ENCODE peak calls at places on chromosomes 3 and 15, in four cellular contexts. H is NCI-H2107, X is GM06990, P is AG10803. O is an unnamed sample.

GRCh38 chr15:58329781-58330467 is 101.9 kb upstream of the LIPC start:
- DNase-seq in P (no peak), X (no peak), H (no peak), O (peak)

GRCh38 chr3:153756816-153757215 is 364.4 kb upstream of the ARHGEF26 start:
- DNase-seq in P (peak), X (no peak), H (no peak), O (peak)

GRCh38 chr3:45595364-45596154 is 1.0 kb downstream of the LIMD1 start:
- DNase-seq in P (no peak), H (no peak), X (peak), O (no peak)

GRCh38 chr3:32821686-32822296 is 4.0 kb downstream of the TRIM71 start:
- DNase-seq in H (no peak), X (no peak), P (no peak), O (no peak)

GRCh38 chr3:187101184-187102072 is 37.9 kb downstream of the RPL39L start:
- DNase-seq in X (no peak), H (no peak), P (peak), O (peak)

GRCh38 chr15:94231728-94232086 is 346 bp downstream of the MCTP2 start:
- DNase-seq in H (no peak), X (no peak), P (no peak), O (peak)

GRCh38 chr3:118472586-118472985 is 562.1 kb downstream of the IGSF11 start:
- DNase-seq in P (no peak), X (no peak), H (no peak), O (peak)

GRCh38 chr3:27467545-27467944 is 16.6 kb downstream of the SLC4A7 start:
- DNase-seq in X (no peak), P (peak), H (no peak), O (peak)

GRCh38 chr3:118548434-118548833 is 486.2 kb downstream of the IGSF11 start:
- DNase-seq in P (no peak), X (no peak), H (no peak), O (peak)

GRCh38 chr15:51107612-51108011 is 12.9 kb upstream of the TNFAIP8L3 start:
- DNase-seq in X (no peak), H (no peak), P (no peak), O (no peak)

GRCh38 chr15:25175033-25175788 is 220.4 kb downstream of the SNRPN start:
- DNase-seq in P (no peak), X (no peak), H (no peak), O (no peak)

GRCh38 chr15:89385596-89386242 is 51.1 kb upstream of the POLG start:
- DNase-seq in P (no peak), H (no peak), X (no peak), O (no peak)

GRCh38 chr15:45212493-45212892 is 24.7 kb upstream of the SHF start:
- DNase-seq in H (no peak), P (no peak), X (no peak), O (no peak)

GRCh38 chr15:34460451-34460850 is 22.8 kb upstream of the GOLGA8A start:
- DNase-seq in P (no peak), H (no peak), X (no peak), O (no peak)

GRCh38 chr3:119782435-119782834 is 534 bp downstream of the NR1I2 start:
- DNase-seq in H (no peak), P (no peak), X (no peak), O (no peak)

GRCh38 chr15:62737551-62737950 is 305.0 kb upstream of the TPM1 start:
- DNase-seq in P (peak), H (no peak), X (no peak), O (no peak)

GRCh38 chr3:167858865-167859264 is 123.3 kb downstream of the SERPINI1 start:
- DNase-seq in H (no peak), P (no peak), X (no peak), O (no peak)

GRCh38 chr15:89429986-89430385 is 66.4 kb downstream of the RHCG start:
- DNase-seq in X (no peak), H (no peak), P (no peak), O (no peak)

GRCh38 chr3:14532691-14533456 is 7.3 kb downstream of the GRIP2 start:
- DNase-seq in H (no peak), P (no peak), X (no peak), O (peak)

GRCh38 chr3:124137264-124137663 is 145.3 kb upstream of the ROPN1 start:
- DNase-seq in P (no peak), X (no peak), H (no peak), O (no peak)

GRCh38 chr3:147987549-147987948 is 578.4 kb downstream of the ZIC1 start:
- DNase-seq in H (no peak), P (no peak), X (no peak), O (no peak)

GRCh38 chr15:66019377-66019776 is 150.1 kb downstream of the RAB11A start:
- DNase-seq in P (no peak), H (no peak), X (no peak), O (no peak)

GRCh38 chr15:58331903-58332675 is 99.7 kb upstream of the LIPC start:
- DNase-seq in X (peak), P (peak), H (peak), O (peak)

GRCh38 chr15:93034512-93034911 is 54.5 kb downstream of the RGMA start:
- DNase-seq in X (no peak), P (no peak), H (no peak), O (no peak)

GRCh38 chr3:49248828-49249227 is 28.2 kb downstream of the C3orf62 start:
- DNase-seq in P (peak), H (no peak), X (no peak), O (peak)

GRCh38 chr3:15339786-15340215 is 7.4 kb upstream of the SH3BP5 start:
- DNase-seq in P (peak), H (no peak), X (no peak), O (peak)

GRCh38 chr3:105349988-105350387 is 16.7 kb upstream of the ALCAM start:
- DNase-seq in X (no peak), P (no peak), H (no peak), O (peak)

GRCh38 chr15:41919954-41920538 is 26.2 kb upstream of the SPTBN5 start:
- DNase-seq in P (peak), X (no peak), H (no peak), O (no peak)

GRCh38 chr15:83305696-83306291 is 21.3 kb upstream of the BNC1 start:
- DNase-seq in H (no peak), X (no peak), P (no peak), O (peak)

GRCh38 chr3:23455084-23455483 is 252.0 kb downstream of the UBE2E2 start:
- DNase-seq in H (no peak), X (no peak), P (peak), O (peak)

GRCh38 chr3:119098620-119099222 is 47.2 kb upstream of the TEX55 start:
- DNase-seq in X (no peak), P (peak), H (no peak), O (peak)

GRCh38 chr3:193711523-193711963 is 118.5 kb downstream of the OPA1 start:
- DNase-seq in H (no peak), P (no peak), X (no peak), O (no peak)

GRCh38 chr3:46578973-46579755 is 13.1 kb upstream of the LRRC2 start:
- DNase-seq in H (no peak), X (no peak), P (no peak), O (no peak)

GRCh38 chr3:175222356-175222755 is 363.2 kb downstream of the NAALADL2 start:
- DNase-seq in X (no peak), H (no peak), P (no peak), O (peak)

GRCh38 chr3:127420825-127421224 is 133.0 kb upstream of the PRR20G start:
- DNase-seq in H (no peak), P (no peak), X (no peak), O (no peak)

GRCh38 chr3:26652157-26652556 is 29.6 kb downstream of the LRRC3B start:
- DNase-seq in P (no peak), X (no peak), H (no peak), O (no peak)

GRCh38 chr3:123678108-123678511 is 93.3 kb upstream of the HACD2 start:
- DNase-seq in P (peak), X (no peak), H (no peak), O (peak)

GRCh38 chr3:166902374-166902773 is 477.7 kb downstream of the ZBBX start:
- DNase-seq in H (no peak), X (no peak), P (no peak), O (peak)

GRCh38 chr3:139917226-139917785 is 17.7 kb upstream of the CLSTN2 start:
- DNase-seq in H (no peak), P (no peak), X (no peak), O (no peak)